ENCODE peak calls at places on chromosomes 6 and 20, in four cellular contexts. X is GM12891, N is K562, I is GM12878. T is an unnamed sample.

GRCh38 chr6:132357120-132357519 is 44.2 kb downstream of the MOXD1 start:
- DNase-seq in X (no peak), I (no peak), N (no peak), T (no peak)

GRCh38 chr6:150666071-150666470 is 66.4 kb downstream of the PLEKHG1 start:
- DNase-seq in X (no peak), N (no peak), I (no peak), T (no peak)

GRCh38 chr6:152232494-152233151 is 404.5 kb downstream of the SYNE1 start:
- DNase-seq in X (no peak), I (no peak), N (peak; percentile 21), T (no peak)

GRCh38 chr6:131660195-131660594 is 23.1 kb downstream of the ENPP3 start:
- DNase-seq in X (no peak), N (no peak), I (no peak), T (no peak)

GRCh38 chr6:71190809-71191208 is 97.8 kb upstream of the OGFRL1 start:
- DNase-seq in N (no peak), X (no peak), I (no peak), T (no peak)

GRCh38 chr20:38168791-38169589 is 3.9 kb upstream of the TGM2 start:
- DNase-seq in I (no peak), X (no peak), N (no peak), T (no peak)

GRCh38 chr6:7106215-7106751 is 1.5 kb upstream of the RREB1 start:
- DNase-seq in I (no peak), N (peak; percentile 42), X (no peak), T (no peak)

GRCh38 chr20:41509801-41510200 is 108.4 kb downstream of the CHD6 start:
- DNase-seq in N (no peak), I (no peak), X (no peak), T (no peak)

GRCh38 chr20:2287504-2287903 is 8.3 kb upstream of the TGM3 start:
- DNase-seq in I (no peak), X (no peak), N (no peak), T (no peak)

GRCh38 chr6:44224154-44224977 is 971 bp downstream of the SLC29A1 start:
- DNase-seq in X (no peak), N (peak; percentile 11), I (no peak), T (no peak)
- TF ChIP-seq TAF1 in X (no peak), N (no peak), I (no peak), T (no peak)

GRCh38 chr6:158818008-158818579 is 1.1 kb downstream of the EZR start:
- DNase-seq in N (peak; percentile 91), X (peak; percentile 53), I (no peak), T (peak; percentile 58)
- TF ChIP-seq POLR2A in N (peak; percentile 56), X (peak; percentile 85), I (peak; percentile 97), T (peak; percentile 92)

GRCh38 chr6:1585669-1586049 is 24.1 kb upstream of the FOXC1 start:
- DNase-seq in I (no peak), N (no peak), X (no peak), T (no peak)
- TF ChIP-seq POLR2AphosphoS5 in I (no peak), N (no peak), X (no peak), T (no peak)

GRCh38 chr20:49028684-49029083 is 17.4 kb upstream of the CSE1L start:
- DNase-seq in I (no peak), X (no peak), N (peak; percentile 32), T (no peak)
- TF ChIP-seq TAF1 in I (no peak), X (no peak), N (no peak), T (no peak)

DNA sequence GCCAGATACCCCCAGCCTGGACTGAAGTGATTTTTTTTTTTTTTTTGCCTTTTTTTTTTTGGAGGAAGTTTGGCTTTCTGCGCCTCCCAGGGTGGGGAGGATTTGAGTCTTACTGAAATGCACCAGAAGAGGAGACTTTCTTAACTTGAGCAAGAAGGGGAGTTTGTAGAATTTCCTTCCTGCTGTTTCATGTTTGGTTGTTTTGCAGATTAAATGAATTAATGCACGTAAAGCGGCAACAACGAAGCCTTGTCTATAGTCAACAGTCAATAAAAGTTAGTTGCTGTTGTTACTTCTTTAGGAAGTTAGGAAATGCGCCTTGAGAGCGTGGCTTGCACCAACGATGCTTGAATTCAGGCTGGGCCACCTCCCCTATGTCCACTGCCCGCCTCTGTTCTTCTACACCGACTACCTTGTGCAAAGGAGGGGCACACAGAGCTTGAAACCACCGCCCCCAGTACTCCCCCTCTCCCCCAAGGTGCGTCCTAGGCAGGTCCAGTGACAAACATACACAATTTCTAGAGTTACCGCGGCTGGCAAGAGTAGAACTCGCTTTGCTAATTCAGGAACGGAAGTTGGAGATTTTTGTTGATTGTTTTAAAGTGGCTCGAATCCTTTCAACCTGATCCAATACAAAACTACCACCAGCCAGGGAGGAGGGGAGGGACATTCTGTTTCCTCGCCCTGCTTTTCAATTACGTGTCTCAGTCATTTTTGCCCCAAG is 828 bp upstream of the CYP24A1 start:
- DNase-seq in N (no peak), X (no peak), I (no peak), T (no peak)
- TF ChIP-seq POLR2A in N (no peak), X (no peak), I (no peak), T (no peak)

GRCh38 chr6:108655840-108656650 is 95.3 kb downstream of the FOXO3 start:
- DNase-seq in X (no peak), I (no peak), N (no peak), T (no peak)
- TF ChIP-seq POLR2AphosphoS5 in X (no peak), I (no peak), N (no peak), T (no peak)

DNA sequence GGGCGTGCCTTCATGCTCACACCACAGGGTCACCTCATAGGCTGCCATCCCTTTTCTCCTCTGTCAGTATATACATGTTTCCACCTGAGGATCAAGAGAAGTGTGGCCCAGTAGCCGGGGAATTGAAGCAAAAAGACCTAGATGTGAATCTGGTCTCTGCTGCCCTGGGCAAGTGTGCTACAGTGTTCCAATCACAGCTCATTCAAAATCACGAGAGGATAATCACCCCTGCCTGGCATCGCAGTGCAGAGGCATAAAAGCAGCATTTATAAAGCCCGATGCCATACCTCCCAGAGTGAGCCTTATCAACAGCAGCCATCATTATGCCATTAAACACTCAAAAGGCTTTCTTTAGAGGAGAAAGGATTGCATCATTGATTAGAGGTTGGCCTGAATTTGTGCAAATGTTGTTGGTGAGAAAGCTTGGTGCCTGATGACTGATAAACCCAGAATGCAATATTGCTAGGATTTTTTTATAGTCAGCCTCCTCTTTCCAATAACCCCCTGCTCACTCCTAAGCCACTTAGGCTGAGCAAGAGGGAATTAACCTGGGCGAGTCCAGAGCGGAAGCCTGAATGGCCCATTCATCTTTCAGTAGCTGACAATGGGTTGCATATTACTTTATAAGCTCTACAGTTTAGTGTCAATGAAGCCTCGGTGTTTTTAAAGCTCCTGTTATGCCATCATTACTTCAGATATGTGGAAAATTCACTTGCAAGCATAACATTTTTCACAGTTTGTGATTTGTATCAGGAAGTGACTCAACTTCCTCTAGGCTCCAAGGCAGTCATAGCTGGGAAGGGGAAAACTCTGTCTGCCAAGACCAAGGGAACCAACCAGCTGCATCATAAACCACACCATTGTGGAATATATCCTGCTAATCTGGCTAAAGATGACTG is 92.5 kb upstream of the NXT1 start:
- DNase-seq in X (no peak), I (no peak), N (no peak), T (no peak)
- TF ChIP-seq TAF1 in X (no peak), I (no peak), N (no peak), T (no peak)

GRCh38 chr20:62743777-62744317 is 35.2 kb downstream of the NTSR1 start:
- DNase-seq in I (no peak), X (no peak), N (no peak), T (no peak)
- TF ChIP-seq POLR2A in I (no peak), X (no peak), N (no peak), T (no peak)

GRCh38 chr20:34820805-34821578 is 4.5 kb downstream of the NCOA6 start:
- DNase-seq in X (no peak), N (no peak), I (no peak), T (no peak)

GRCh38 chr20:34824861-34825529 is 456 bp downstream of the NCOA6 start:
- DNase-seq in N (no peak), I (no peak), X (peak; percentile 65), T (peak; percentile 54)

GRCh38 chr20:34829191-34829590 is 3.7 kb upstream of the NCOA6 start:
- DNase-seq in N (no peak), X (no peak), I (no peak), T (no peak)

GRCh38 chr20:34824026-34824860 is 1.2 kb downstream of the NCOA6 start:
- DNase-seq in I (peak; percentile 58), X (peak; percentile 56), N (peak; percentile 69), T (peak; percentile 48)

GRCh38 chr20:34825530-34826362 is at the start of gene NCOA6:
- DNase-seq in N (peak; percentile 94), X (peak; percentile 69), I (no peak), T (peak; percentile 58)
- TF ChIP-seq POLR2AphosphoS5 in N (peak; percentile 75), X (no peak), I (peak; percentile 49), T (no peak)